ENCODE peak calls at places on chromosomes 1 and 21, in seven cellular contexts. N, C, J, U, D, L and O are unnamed samples. For H3K4me1, the result is how much of the 10 kb centered on the place peaks cover.

GRCh38 chr1:105100102-105100501 is 1350.4 kb downstream of the AMY1C start:
- DNase-seq in C (no peak), N (no peak), J (no peak), D (no peak), U (no peak), L (no peak), O (no peak)

GRCh38 chr1:3192825-3193224 is 123.8 kb downstream of the PRDM16 start:
- DNase-seq in C (no peak), U (no peak), L (no peak), D (peak), N (peak), J (no peak), O (no peak)

GRCh38 chr1:207173396-207173795 is 69.4 kb downstream of the C4BPA start:
- DNase-seq in J (no peak), N (no peak), U (no peak), C (no peak), L (no peak), D (no peak), O (no peak)

GRCh38 chr1:179871940-179872339 is 5.7 kb downstream of the TOR1AIP2 start:
- DNase-seq in N (no peak), U (no peak), D (no peak), C (no peak), L (no peak), J (no peak), O (no peak)

GRCh38 chr1:36359911-36360310 is 25.8 kb downstream of the STK40 start:
- DNase-seq in D (no peak), L (no peak), C (no peak), N (no peak), J (no peak), U (no peak), O (no peak)

GRCh38 chr1:168626326-168626725 is 49.9 kb downstream of the XCL1 start:
- DNase-seq in L (no peak), N (no peak), D (no peak), C (no peak), J (no peak), U (no peak), O (no peak)

GRCh38 chr1:110686188-110686587 is 11.4 kb upstream of the KCNA3 start:
- DNase-seq in J (no peak), C (no peak), L (no peak), U (no peak), D (no peak), N (no peak), O (peak)

GRCh38 chr21:42081138-42081537 is 10.0 kb downstream of the UMODL1 start:
- DNase-seq in J (no peak), N (no peak), C (no peak), U (no peak), D (no peak), L (no peak), O (no peak)

GRCh38 chr21:17688912-17689874 is 76.5 kb upstream of the BTG3 start:
- DNase-seq in C (no peak), N (no peak), J (peak), L (no peak), D (peak), U (no peak), O (peak)

GRCh38 chr1:159483501-159483900 is 44.0 kb downstream of the OR10J1 start:
- DNase-seq in D (no peak), N (no peak), L (no peak), U (no peak), C (no peak), J (no peak), O (no peak)
- H3K4me1 ChIP-seq in D (under half), N (under half), L (under half), U (under half), C (under half), J (under half), O (under half)

DNA sequence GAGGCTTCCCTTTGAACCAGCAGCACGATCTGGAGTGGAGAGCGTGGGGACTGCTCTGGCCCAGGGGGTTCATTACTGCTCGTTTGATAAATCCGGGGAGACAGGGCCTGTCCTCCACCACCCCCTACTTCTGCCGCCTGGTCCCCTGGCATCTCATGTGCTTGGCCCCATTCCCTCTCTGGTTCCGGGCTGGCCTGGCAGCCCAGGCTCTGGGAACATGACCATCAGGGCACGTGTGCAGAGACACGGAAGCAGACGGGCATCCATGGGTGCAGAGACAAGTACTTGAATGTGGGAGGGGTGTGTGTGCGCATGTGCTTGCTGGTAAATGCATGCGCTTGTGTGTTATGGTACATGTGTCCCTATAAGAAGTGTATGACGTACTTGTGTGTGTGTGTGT is 75.5 kb downstream of the KIRREL1 start:
- DNase-seq in C (no peak), D (no peak), U (no peak), N (no peak), J (no peak), L (no peak), O (no peak)
- H3K4me1 ChIP-seq in C (under half), D (under half), U (under half), N (half or more), J (under half), L (under half), O (under half)

GRCh38 chr1:46526013-46526688 is 25.3 kb downstream of the KNCN start:
- DNase-seq in L (peak), J (no peak), C (no peak), N (no peak), D (no peak), U (no peak), O (no peak)
- H3K4me1 ChIP-seq in L (under half), J (under half), C (under half), N (under half), D (under half), U (half or more), O (under half)

GRCh38 chr1:41479808-41480160 is 4.7 kb downstream of the EDN2 start:
- DNase-seq in C (no peak), J (no peak), D (no peak), U (no peak), N (no peak), L (no peak), O (no peak)
- H3K4me1 ChIP-seq in C (under half), J (under half), D (under half), U (under half), N (under half), L (half or more), O (half or more)

GRCh38 chr21:46156378-46156645 is 933 bp upstream of the FTCD start:
- DNase-seq in D (no peak), J (no peak), L (no peak), C (no peak), N (no peak), U (no peak), O (no peak)

GRCh38 chr21:46153259-46154154 is 1.9 kb downstream of the FTCD start:
- DNase-seq in U (peak), J (peak), D (peak), C (peak), L (peak), N (peak), O (peak)

GRCh38 chr21:46154155-46154954 is 1.0 kb downstream of the FTCD start:
- DNase-seq in L (no peak), J (no peak), D (no peak), N (peak), C (no peak), U (no peak), O (peak)

GRCh38 chr21:46155514-46156377 is at the start of gene FTCD:
- DNase-seq in U (no peak), J (no peak), N (no peak), L (no peak), D (no peak), C (no peak), O (no peak)

GRCh38 chr21:46154955-46155513 is 345 bp downstream of the FTCD start:
- DNase-seq in J (no peak), U (no peak), N (no peak), C (no peak), L (no peak), D (no peak), O (peak)
- H3K4me1 ChIP-seq in J (under half), U (under half), N (under half), C (under half), L (under half), D (under half), O (under half)

DNA sequence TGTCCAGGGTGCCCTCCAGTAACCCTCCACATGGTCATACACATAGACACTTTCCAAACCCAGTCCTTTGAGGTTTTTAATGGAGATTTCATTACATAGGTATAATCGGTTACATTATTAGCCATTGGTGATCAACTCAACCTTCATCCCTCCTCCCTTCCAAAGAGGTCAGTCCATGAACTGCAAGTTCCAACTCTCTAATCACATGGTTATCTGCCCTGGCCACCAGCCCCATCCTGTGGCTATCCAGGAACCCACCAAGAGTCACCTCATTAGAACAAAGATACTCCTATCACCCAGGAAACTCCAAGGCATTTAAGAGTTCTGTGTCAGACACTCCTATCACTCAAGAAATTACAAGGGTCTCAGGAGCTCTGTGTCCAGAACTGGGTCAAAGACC is 12.2 kb downstream of the ATP1A4 start:
- DNase-seq in L (no peak), N (no peak), D (no peak), J (no peak), U (no peak), C (no peak), O (no peak)
- H3K4me1 ChIP-seq in L (under half), N (under half), D (under half), J (under half), U (under half), C (under half), O (under half)

GRCh38 chr1:41612953-41613352 is 128.5 kb upstream of the EDN2 start:
- DNase-seq in N (no peak), U (no peak), D (no peak), C (no peak), L (no peak), J (no peak), O (no peak)
- H3K4me1 ChIP-seq in N (under half), U (under half), D (under half), C (under half), L (under half), J (under half), O (under half)